ENCODE peak calls at places on chromosomes 4 and X, in eight cellular contexts. I, F, D, B, J, E, H and G are unnamed samples.

GRCh38 chr4:123398803-123399637 is 2.4 kb downstream of the SPRY1 start:
- DNase-seq in I (peak; percentile 4), F (peak; percentile 75), D (peak; percentile 58), B (peak; percentile 66), J (peak; percentile 78), E (peak; percentile 54), H (peak; percentile 79), G (peak; percentile 36)

GRCh38 chr4:165439981-165440380 is 61.2 kb downstream of the CPE start:
- DNase-seq in I (no peak), F (no peak), D (no peak), B (no peak), J (no peak), E (no peak), H (no peak), G (no peak)

GRCh38 chrX:17465201-17465600 is 90.2 kb downstream of the NHS start:
- DNase-seq in I (no peak), F (peak; percentile 68), D (no peak), B (no peak), J (no peak), E (no peak), H (no peak), G (no peak)

GRCh38 chrX:313546-313945 is 5.0 kb downstream of the GTPBP6 start:
- DNase-seq in I (no peak), F (no peak), D (no peak), B (no peak), J (no peak), E (no peak), H (no peak), G (no peak)

GRCh38 chr4:108350332-108350731 is 181.6 kb upstream of the LEF1 start:
- DNase-seq in I (no peak), F (no peak), D (no peak), B (no peak), J (no peak), E (no peak), H (no peak), G (no peak)

GRCh38 chr4:119897260-119897659 is 169.4 kb downstream of the MAD2L1 start:
- DNase-seq in I (no peak), F (no peak), D (no peak), B (no peak), J (no peak), E (peak; percentile 52), H (no peak), G (no peak)

GRCh38 chr4:94507708-94508107 is 56.0 kb downstream of the PDLIM5 start:
- DNase-seq in I (no peak), F (peak; percentile 94), D (no peak), B (no peak), J (peak; percentile 86), E (no peak), H (peak; percentile 94), G (no peak)

GRCh38 chr4:80538276-80538926 is 202.9 kb downstream of the CFAP299 start:
- DNase-seq in I (no peak), F (peak; percentile 68), D (no peak), B (no peak), J (no peak), E (no peak), H (no peak), G (no peak)

GRCh38 chr4:22959483-22959882 is 266.7 kb downstream of the GBA3 start:
- DNase-seq in I (no peak), F (no peak), D (no peak), B (no peak), J (no peak), E (no peak), H (no peak), G (no peak)

GRCh38 chr4:169975837-169976796 is 50.1 kb downstream of the MFAP3L start:
- DNase-seq in I (no peak), F (peak; percentile 38), D (no peak), B (no peak), J (no peak), E (peak; percentile 99), H (no peak), G (no peak)

GRCh38 chr4:181085584-181085983 is 1157.6 kb upstream of the TENM3 start:
- DNase-seq in I (no peak), F (no peak), D (no peak), B (no peak), J (no peak), E (no peak), H (no peak), G (no peak)

GRCh38 chr4:172962564-172963353 is 205.9 kb upstream of the GALNT7 start:
- DNase-seq in I (no peak), F (peak; percentile 13), D (peak; percentile 25), B (no peak), J (peak; percentile 81), E (no peak), H (no peak), G (no peak)

GRCh38 chrX:101399825-101400224 is 7.9 kb downstream of the GLA start:
- DNase-seq in I (no peak), F (no peak), D (no peak), B (no peak), J (no peak), E (no peak), H (no peak), G (no peak)
- H3K36me3 ChIP-seq in I (no peaks in the 10 kb centered on the region), F (peaks cover 3% of the 10 kb centered on the region), D (no peaks in the 10 kb centered on the region), B (no peaks in the 10 kb centered on the region), J (peaks cover 6% of the 10 kb centered on the region), E (peaks cover 23% of the 10 kb centered on the region), H (no peaks in the 10 kb centered on the region), G (no peaks in the 10 kb centered on the region)

GRCh38 chrX:13750812-13751211 is 16.3 kb downstream of the OFD1 start:
- DNase-seq in I (no peak), F (no peak), D (no peak), B (no peak), J (no peak), E (no peak), H (no peak), G (no peak)
- H3K36me3 ChIP-seq in I (peaks cover 4% of the 10 kb centered on the region), F (no peaks in the 10 kb centered on the region), D (no peaks in the 10 kb centered on the region), B (no peaks in the 10 kb centered on the region), J (peaks cover 18% of the 10 kb centered on the region), E (peaks cover 74% of the 10 kb centered on the region), H (peaks cover 47% of the 10 kb centered on the region), G (peaks cover 19% of the 10 kb centered on the region)

GRCh38 chrX:74284391-74284952 is 19.5 kb upstream of the ZCCHC13 start:
- DNase-seq in I (no peak), F (no peak), D (no peak), B (no peak), J (no peak), E (no peak), H (no peak), G (no peak)
- H3K36me3 ChIP-seq in I (peaks cover 7% of the 10 kb centered on the region), F (peaks cover 41% of the 10 kb centered on the region), D (no peaks in the 10 kb centered on the region), B (no peaks in the 10 kb centered on the region), J (no peaks in the 10 kb centered on the region), E (no peaks in the 10 kb centered on the region), H (no peaks in the 10 kb centered on the region), G (peaks cover 27% of the 10 kb centered on the region)

GRCh38 chrX:102832661-102833060 is 104.4 kb upstream of the RAB40AL start:
- DNase-seq in I (no peak), F (peak; percentile 85), D (no peak), B (no peak), J (no peak), E (no peak), H (peak; percentile 58), G (no peak)
- H3K36me3 ChIP-seq in I (no peaks in the 10 kb centered on the region), F (no peaks in the 10 kb centered on the region), D (no peaks in the 10 kb centered on the region), B (no peaks in the 10 kb centered on the region), J (no peaks in the 10 kb centered on the region), E (no peaks in the 10 kb centered on the region), H (no peaks in the 10 kb centered on the region), G (no peaks in the 10 kb centered on the region)

GRCh38 chr4:42067264-42067663 is 76.9 kb downstream of the SLC30A9 start:
- DNase-seq in I (no peak), F (no peak), D (no peak), B (no peak), J (no peak), E (no peak), H (no peak), G (no peak)
- H3K36me3 ChIP-seq in I (no peaks in the 10 kb centered on the region), F (peaks cover 44% of the 10 kb centered on the region), D (peaks cover 3% of the 10 kb centered on the region), B (no peaks in the 10 kb centered on the region), J (no peaks in the 10 kb centered on the region), E (peaks cover 20% of the 10 kb centered on the region), H (peaks cover 36% of the 10 kb centered on the region), G (peaks cover 26% of the 10 kb centered on the region)